ENCODE peak calls at places on chromosomes 16 and 17, in nine cellular contexts. One of them, this sample, is unnamed.

GRCh38 chr16:20910781-20911321 is 10.3 kb downstream of the LYRM1 start:
- DNase-seq in CD8-positive, alpha-beta T cell: no peak
- DNase-seq in foreskin fibroblast: peak; percentile 90
- DNase-seq in type B pancreatic cell: no peak
- DNase-seq in brain microvascular endothelial cell: peak; percentile 65
- DNase-seq in activated CD8-positive, alpha-beta T cell treated with anti-CD3 and anti-CD28 coated beads for 36 hours: no peak
- DNase-seq in IMR-90: peak; percentile 92
- DNase-seq in body of pancreas: no peak
- DNase-seq in stomach: no peak
- DNase-seq in this sample: no peak

GRCh38 chr16:83040174-83040573 is 413.4 kb downstream of the CDH13 start:
- DNase-seq in foreskin fibroblast: no peak
- DNase-seq in brain microvascular endothelial cell: peak; percentile 36
- DNase-seq in stomach: no peak
- DNase-seq in IMR-90: peak; percentile 81
- DNase-seq in body of pancreas: no peak
- DNase-seq in type B pancreatic cell: no peak
- DNase-seq in CD8-positive, alpha-beta T cell: no peak
- DNase-seq in activated CD8-positive, alpha-beta T cell treated with anti-CD3 and anti-CD28 coated beads for 36 hours: peak; percentile 3
- DNase-seq in this sample: no peak

GRCh38 chr17:57930239-57930638 is 25.0 kb downstream of the CUEDC1 start:
- DNase-seq in activated CD8-positive, alpha-beta T cell treated with anti-CD3 and anti-CD28 coated beads for 36 hours: no peak
- DNase-seq in stomach: no peak
- DNase-seq in type B pancreatic cell: no peak
- DNase-seq in CD8-positive, alpha-beta T cell: no peak
- DNase-seq in brain microvascular endothelial cell: no peak
- DNase-seq in foreskin fibroblast: no peak
- DNase-seq in IMR-90: no peak
- DNase-seq in body of pancreas: no peak
- DNase-seq in this sample: no peak

GRCh38 chr16:70693231-70693671 is 7.4 kb upstream of the MTSS2 start:
- DNase-seq in CD8-positive, alpha-beta T cell: peak; percentile 3
- DNase-seq in stomach: no peak
- DNase-seq in brain microvascular endothelial cell: no peak
- DNase-seq in activated CD8-positive, alpha-beta T cell treated with anti-CD3 and anti-CD28 coated beads for 36 hours: no peak
- DNase-seq in foreskin fibroblast: peak; percentile 38
- DNase-seq in IMR-90: no peak
- DNase-seq in type B pancreatic cell: no peak
- DNase-seq in body of pancreas: no peak
- DNase-seq in this sample: no peak

GRCh38 chr17:45235071-45236001 is 13.7 kb downstream of the FMNL1 start:
- DNase-seq in activated CD8-positive, alpha-beta T cell treated with anti-CD3 and anti-CD28 coated beads for 36 hours: peak; percentile 92
- DNase-seq in IMR-90: peak; percentile 77
- DNase-seq in CD8-positive, alpha-beta T cell: peak; percentile 78
- DNase-seq in stomach: peak; percentile 83
- DNase-seq in body of pancreas: peak; percentile 87
- DNase-seq in brain microvascular endothelial cell: peak; percentile 64
- DNase-seq in type B pancreatic cell: no peak
- DNase-seq in foreskin fibroblast: peak; percentile 84
- DNase-seq in this sample: peak; percentile 92

GRCh38 chr16:22789281-22789945 is 24.5 kb upstream of the HS3ST2 start:
- DNase-seq in IMR-90: no peak
- DNase-seq in foreskin fibroblast: peak; percentile 64
- DNase-seq in brain microvascular endothelial cell: no peak
- DNase-seq in type B pancreatic cell: no peak
- DNase-seq in body of pancreas: no peak
- DNase-seq in stomach: no peak
- DNase-seq in activated CD8-positive, alpha-beta T cell treated with anti-CD3 and anti-CD28 coated beads for 36 hours: no peak
- DNase-seq in CD8-positive, alpha-beta T cell: no peak
- DNase-seq in this sample: no peak

GRCh38 chr16:49920397-49920796 is 64.5 kb upstream of the ZNF423 start:
- DNase-seq in body of pancreas: no peak
- DNase-seq in IMR-90: no peak
- DNase-seq in stomach: no peak
- DNase-seq in foreskin fibroblast: no peak
- DNase-seq in type B pancreatic cell: no peak
- DNase-seq in CD8-positive, alpha-beta T cell: no peak
- DNase-seq in brain microvascular endothelial cell: no peak
- DNase-seq in activated CD8-positive, alpha-beta T cell treated with anti-CD3 and anti-CD28 coated beads for 36 hours: no peak
- DNase-seq in this sample: no peak

GRCh38 chr16:80054656-80055055 is 454.1 kb upstream of the MAF start:
- DNase-seq in CD8-positive, alpha-beta T cell: no peak
- DNase-seq in stomach: no peak
- DNase-seq in brain microvascular endothelial cell: no peak
- DNase-seq in activated CD8-positive, alpha-beta T cell treated with anti-CD3 and anti-CD28 coated beads for 36 hours: no peak
- DNase-seq in body of pancreas: no peak
- DNase-seq in IMR-90: no peak
- DNase-seq in type B pancreatic cell: no peak
- DNase-seq in foreskin fibroblast: no peak
- DNase-seq in this sample: no peak

GRCh38 chr17:2059125-2059836 is 4.4 kb downstream of the HIC1 start:
- DNase-seq in foreskin fibroblast: no peak
- DNase-seq in CD8-positive, alpha-beta T cell: no peak
- DNase-seq in stomach: no peak
- DNase-seq in brain microvascular endothelial cell: no peak
- DNase-seq in body of pancreas: no peak
- DNase-seq in type B pancreatic cell: no peak
- DNase-seq in IMR-90: no peak
- DNase-seq in activated CD8-positive, alpha-beta T cell treated with anti-CD3 and anti-CD28 coated beads for 36 hours: no peak
- DNase-seq in this sample: no peak

GRCh38 chr17:82367724-82368524 is 3.6 kb upstream of the UTS2R start:
- DNase-seq in IMR-90: peak; percentile 11
- DNase-seq in type B pancreatic cell: no peak
- DNase-seq in brain microvascular endothelial cell: no peak
- DNase-seq in CD8-positive, alpha-beta T cell: no peak
- DNase-seq in foreskin fibroblast: no peak
- DNase-seq in stomach: no peak
- DNase-seq in body of pancreas: no peak
- DNase-seq in activated CD8-positive, alpha-beta T cell treated with anti-CD3 and anti-CD28 coated beads for 36 hours: no peak
- DNase-seq in this sample: no peak

GRCh38 chr16:57609541-57610401 is 18.7 kb upstream of the ADGRG1 start:
- DNase-seq in CD8-positive, alpha-beta T cell: peak; percentile 75
- DNase-seq in foreskin fibroblast: peak; percentile 41
- DNase-seq in stomach: peak; percentile 79
- DNase-seq in type B pancreatic cell: no peak
- DNase-seq in activated CD8-positive, alpha-beta T cell treated with anti-CD3 and anti-CD28 coated beads for 36 hours: peak; percentile 95
- DNase-seq in IMR-90: peak; percentile 54
- DNase-seq in brain microvascular endothelial cell: no peak
- DNase-seq in body of pancreas: peak; percentile 71
- DNase-seq in this sample: no peak

GRCh38 chr17:17606416-17607000 is 15.0 kb upstream of the PEMT start:
- DNase-seq in activated CD8-positive, alpha-beta T cell treated with anti-CD3 and anti-CD28 coated beads for 36 hours: no peak
- DNase-seq in foreskin fibroblast: peak; percentile 62
- DNase-seq in CD8-positive, alpha-beta T cell: no peak
- DNase-seq in stomach: no peak
- DNase-seq in type B pancreatic cell: no peak
- DNase-seq in IMR-90: no peak
- DNase-seq in brain microvascular endothelial cell: no peak
- DNase-seq in body of pancreas: no peak
- DNase-seq in this sample: no peak

GRCh38 chr16:27232061-27232841 is 28.9 kb downstream of the KDM8 start:
- DNase-seq in IMR-90: no peak
- DNase-seq in brain microvascular endothelial cell: no peak
- DNase-seq in CD8-positive, alpha-beta T cell: peak; percentile 29
- DNase-seq in foreskin fibroblast: no peak
- DNase-seq in activated CD8-positive, alpha-beta T cell treated with anti-CD3 and anti-CD28 coated beads for 36 hours: peak; percentile 76
- DNase-seq in body of pancreas: no peak
- DNase-seq in stomach: no peak
- DNase-seq in type B pancreatic cell: no peak
- DNase-seq in this sample: no peak

GRCh38 chr16:4293822-4294457 is 21.1 kb upstream of the TFAP4 start:
- DNase-seq in body of pancreas: peak; percentile 59
- DNase-seq in stomach: peak; percentile 58
- DNase-seq in brain microvascular endothelial cell: peak; percentile 76
- DNase-seq in type B pancreatic cell: peak; percentile 79
- DNase-seq in foreskin fibroblast: peak; percentile 91
- DNase-seq in activated CD8-positive, alpha-beta T cell treated with anti-CD3 and anti-CD28 coated beads for 36 hours: no peak
- DNase-seq in CD8-positive, alpha-beta T cell: no peak
- DNase-seq in IMR-90: peak; percentile 82
- DNase-seq in this sample: no peak

GRCh38 chr17:33033176-33033575 is 41.5 kb downstream of the SPACA3 start:
- DNase-seq in foreskin fibroblast: no peak
- DNase-seq in stomach: no peak
- DNase-seq in IMR-90: no peak
- DNase-seq in type B pancreatic cell: no peak
- DNase-seq in CD8-positive, alpha-beta T cell: no peak
- DNase-seq in activated CD8-positive, alpha-beta T cell treated with anti-CD3 and anti-CD28 coated beads for 36 hours: no peak
- DNase-seq in brain microvascular endothelial cell: no peak
- DNase-seq in body of pancreas: no peak
- DNase-seq in this sample: no peak

GRCh38 chr17:78441271-78441986 is 63.0 kb downstream of the PGS1 start:
- DNase-seq in CD8-positive, alpha-beta T cell: no peak
- DNase-seq in body of pancreas: no peak
- DNase-seq in stomach: no peak
- DNase-seq in IMR-90: no peak
- DNase-seq in type B pancreatic cell: no peak
- DNase-seq in foreskin fibroblast: no peak
- DNase-seq in brain microvascular endothelial cell: no peak
- DNase-seq in activated CD8-positive, alpha-beta T cell treated with anti-CD3 and anti-CD28 coated beads for 36 hours: no peak
- DNase-seq in this sample: no peak

GRCh38 chr16:31077592-31078199 is 3.5 kb downstream of the ZNF646 start:
- DNase-seq in body of pancreas: no peak
- DNase-seq in stomach: no peak
- DNase-seq in brain microvascular endothelial cell: no peak
- DNase-seq in activated CD8-positive, alpha-beta T cell treated with anti-CD3 and anti-CD28 coated beads for 36 hours: no peak
- DNase-seq in type B pancreatic cell: no peak
- DNase-seq in foreskin fibroblast: no peak
- DNase-seq in IMR-90: no peak
- DNase-seq in CD8-positive, alpha-beta T cell: no peak
- DNase-seq in this sample: no peak

GRCh38 chr17:67467500-67468481 is 90.7 kb downstream of the PITPNC1 start:
- DNase-seq in IMR-90: no peak
- DNase-seq in stomach: no peak
- DNase-seq in brain microvascular endothelial cell: no peak
- DNase-seq in type B pancreatic cell: no peak
- DNase-seq in CD8-positive, alpha-beta T cell: no peak
- DNase-seq in foreskin fibroblast: peak; percentile 39
- DNase-seq in activated CD8-positive, alpha-beta T cell treated with anti-CD3 and anti-CD28 coated beads for 36 hours: no peak
- DNase-seq in body of pancreas: no peak
- DNase-seq in this sample: no peak

GRCh38 chr17:19724501-19725420 is 8.4 kb upstream of the SLC47A2 start:
- DNase-seq in IMR-90: no peak
- DNase-seq in activated CD8-positive, alpha-beta T cell treated with anti-CD3 and anti-CD28 coated beads for 36 hours: peak; percentile 70
- DNase-seq in body of pancreas: peak; percentile 60
- DNase-seq in foreskin fibroblast: peak; percentile 39
- DNase-seq in stomach: peak; percentile 70
- DNase-seq in brain microvascular endothelial cell: no peak
- DNase-seq in CD8-positive, alpha-beta T cell: no peak
- DNase-seq in type B pancreatic cell: peak; percentile 67
- DNase-seq in this sample: no peak

GRCh38 chr16:47375423-47375822 is 85.4 kb downstream of the ITFG1 start:
- DNase-seq in stomach: no peak
- DNase-seq in foreskin fibroblast: no peak
- DNase-seq in activated CD8-positive, alpha-beta T cell treated with anti-CD3 and anti-CD28 coated beads for 36 hours: no peak
- DNase-seq in CD8-positive, alpha-beta T cell: no peak
- DNase-seq in body of pancreas: no peak
- DNase-seq in brain microvascular endothelial cell: no peak
- DNase-seq in IMR-90: peak; percentile 28
- DNase-seq in type B pancreatic cell: no peak
- DNase-seq in this sample: no peak

GRCh38 chr16:67398546-67399217 is 5.4 kb upstream of the TPPP3 start:
- DNase-seq in stomach: no peak
- DNase-seq in CD8-positive, alpha-beta T cell: no peak
- DNase-seq in foreskin fibroblast: no peak
- DNase-seq in activated CD8-positive, alpha-beta T cell treated with anti-CD3 and anti-CD28 coated beads for 36 hours: no peak
- DNase-seq in type B pancreatic cell: no peak
- DNase-seq in IMR-90: no peak
- DNase-seq in brain microvascular endothelial cell: no peak
- DNase-seq in body of pancreas: no peak
- DNase-seq in this sample: no peak

GRCh38 chr17:42676424-42677011 is at the start of gene PLEKHH3:
- DNase-seq in brain microvascular endothelial cell: no peak
- DNase-seq in foreskin fibroblast: no peak
- DNase-seq in IMR-90: no peak
- DNase-seq in stomach: no peak
- DNase-seq in activated CD8-positive, alpha-beta T cell treated with anti-CD3 and anti-CD28 coated beads for 36 hours: no peak
- DNase-seq in body of pancreas: no peak
- DNase-seq in CD8-positive, alpha-beta T cell: no peak
- DNase-seq in type B pancreatic cell: no peak
- DNase-seq in this sample: no peak
- TF ChIP-seq CTCF in brain microvascular endothelial cell: peak; percentile 14
- TF ChIP-seq CTCF in foreskin fibroblast: no peak
- TF ChIP-seq CTCF in IMR-90: peak; percentile 33
- TF ChIP-seq CTCF in stomach: no peak
- TF ChIP-seq CTCF in activated CD8-positive, alpha-beta T cell treated with anti-CD3 and anti-CD28 coated beads for 36 hours: no peak
- TF ChIP-seq CTCF in body of pancreas: peak; percentile 14
- TF ChIP-seq CTCF in CD8-positive, alpha-beta T cell: no peak
- TF ChIP-seq CTCF in type B pancreatic cell: peak; percentile 51
- TF ChIP-seq CTCF in this sample: no peak

GRCh38 chr17:9645858-9646555 is 690 bp downstream of the USP43 start:
- DNase-seq in body of pancreas: peak; percentile 85
- DNase-seq in stomach: peak; percentile 79
- DNase-seq in IMR-90: no peak
- DNase-seq in activated CD8-positive, alpha-beta T cell treated with anti-CD3 and anti-CD28 coated beads for 36 hours: peak; percentile 41
- DNase-seq in CD8-positive, alpha-beta T cell: no peak
- DNase-seq in type B pancreatic cell: peak; percentile 76
- DNase-seq in brain microvascular endothelial cell: no peak
- DNase-seq in foreskin fibroblast: peak; percentile 43
- DNase-seq in this sample: no peak
- TF ChIP-seq CTCF in body of pancreas: no peak
- TF ChIP-seq CTCF in stomach: no peak
- TF ChIP-seq CTCF in IMR-90: no peak
- TF ChIP-seq CTCF in activated CD8-positive, alpha-beta T cell treated with anti-CD3 and anti-CD28 coated beads for 36 hours: no peak
- TF ChIP-seq CTCF in CD8-positive, alpha-beta T cell: no peak
- TF ChIP-seq CTCF in type B pancreatic cell: no peak
- TF ChIP-seq CTCF in brain microvascular endothelial cell: no peak
- TF ChIP-seq CTCF in foreskin fibroblast: no peak
- TF ChIP-seq CTCF in this sample: no peak

GRCh38 chr17:48223945-48224344 is 116.4 kb downstream of the SNX11 start:
- DNase-seq in IMR-90: no peak
- DNase-seq in activated CD8-positive, alpha-beta T cell treated with anti-CD3 and anti-CD28 coated beads for 36 hours: no peak
- DNase-seq in CD8-positive, alpha-beta T cell: no peak
- DNase-seq in brain microvascular endothelial cell: no peak
- DNase-seq in stomach: no peak
- DNase-seq in type B pancreatic cell: no peak
- DNase-seq in foreskin fibroblast: no peak
- DNase-seq in body of pancreas: no peak
- DNase-seq in this sample: no peak
- TF ChIP-seq CTCF in IMR-90: no peak
- TF ChIP-seq CTCF in activated CD8-positive, alpha-beta T cell treated with anti-CD3 and anti-CD28 coated beads for 36 hours: no peak
- TF ChIP-seq CTCF in CD8-positive, alpha-beta T cell: no peak
- TF ChIP-seq CTCF in brain microvascular endothelial cell: no peak
- TF ChIP-seq CTCF in stomach: no peak
- TF ChIP-seq CTCF in type B pancreatic cell: no peak
- TF ChIP-seq CTCF in foreskin fibroblast: no peak
- TF ChIP-seq CTCF in body of pancreas: no peak
- TF ChIP-seq CTCF in this sample: no peak

DNA sequence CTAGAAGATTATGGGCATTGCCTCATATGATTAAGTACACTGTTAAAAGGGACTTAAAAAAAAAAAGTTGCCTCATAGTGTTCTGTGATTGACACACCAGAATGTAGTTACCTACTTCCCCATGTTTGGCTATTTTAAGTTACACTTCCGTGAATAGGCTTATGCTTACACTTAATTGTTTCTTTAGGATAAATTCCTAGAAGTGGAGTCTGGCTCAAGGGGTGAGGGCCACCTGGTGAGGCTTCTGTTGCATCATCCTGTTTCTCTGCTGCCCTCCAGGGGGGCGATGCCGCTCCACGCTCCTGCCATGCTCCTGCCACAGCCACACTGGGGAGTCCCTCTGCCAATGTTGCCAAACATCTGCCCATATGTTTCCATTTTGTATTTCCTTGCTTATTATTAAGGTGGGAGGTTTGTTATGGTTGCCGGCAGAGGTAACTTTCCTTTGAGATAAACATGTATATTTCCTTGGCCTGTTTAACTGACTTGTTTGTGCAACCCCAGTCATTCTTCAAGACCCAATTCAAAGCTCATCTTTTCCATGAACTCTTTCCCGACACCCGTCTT is 73.1 kb downstream of the KSR1 start:
- DNase-seq in body of pancreas: peak; percentile 75
- DNase-seq in CD8-positive, alpha-beta T cell: no peak
- DNase-seq in type B pancreatic cell: no peak
- DNase-seq in activated CD8-positive, alpha-beta T cell treated with anti-CD3 and anti-CD28 coated beads for 36 hours: peak; percentile 58
- DNase-seq in stomach: no peak
- DNase-seq in foreskin fibroblast: no peak
- DNase-seq in IMR-90: peak; percentile 76
- DNase-seq in brain microvascular endothelial cell: no peak
- DNase-seq in this sample: no peak
- TF ChIP-seq CTCF in body of pancreas: peak; percentile 4
- TF ChIP-seq CTCF in CD8-positive, alpha-beta T cell: no peak
- TF ChIP-seq CTCF in type B pancreatic cell: no peak
- TF ChIP-seq CTCF in activated CD8-positive, alpha-beta T cell treated with anti-CD3 and anti-CD28 coated beads for 36 hours: no peak
- TF ChIP-seq CTCF in stomach: no peak
- TF ChIP-seq CTCF in foreskin fibroblast: no peak
- TF ChIP-seq CTCF in IMR-90: peak; percentile 29
- TF ChIP-seq CTCF in brain microvascular endothelial cell: peak; percentile 25
- TF ChIP-seq CTCF in this sample: no peak